ENCODE peak calls at places on chromosome 20, in eight cellular contexts. B is heart left ventricle, T is fibroblast of the aortic adventitia, M is progenitor cell of endocrine pancreas, Q is AG04450, R is natural killer cell, X is dorsolateral prefrontal cortex, E is tibial nerve. W is an unnamed sample.
A peak's percentile ranks its signal among the peaks of the same experiment; 100 is the strongest.

GRCh38 chr20:24934101-24934661 is 14.9 kb upstream of the CST7 start:
- DNase-seq in B (no peak), T (no peak), M (no peak), Q (no peak), R (no peak), X (no peak), E (no peak), W (no peak)

GRCh38 chr20:33703498-33704137 is 16.5 kb downstream of the PXMP4 start:
- DNase-seq in B (no peak), T (no peak), M (no peak), Q (no peak), R (no peak), X (no peak), E (no peak), W (no peak)

GRCh38 chr20:34312024-34312460 is 8.9 kb upstream of the AHCY start:
- DNase-seq in B (no peak), T (no peak), M (no peak), Q (no peak), R (no peak), X (no peak), E (no peak), W (no peak)

GRCh38 chr20:48747840-48748416 is 79.9 kb downstream of the PREX1 start:
- DNase-seq in B (no peak), T (no peak), M (no peak), Q (no peak), R (no peak), X (no peak), E (no peak), W (no peak)

GRCh38 chr20:33910056-33910455 is 83.7 kb upstream of the RALY start:
- DNase-seq in B (no peak), T (peak; percentile 92), M (no peak), Q (no peak), R (no peak), X (no peak), E (no peak), W (no peak)

GRCh38 chr20:4160761-4161305 is 145.5 kb upstream of the RNF24 start:
- DNase-seq in B (peak; percentile 46), T (peak; percentile 43), M (no peak), Q (no peak), R (no peak), X (peak; percentile 55), E (peak; percentile 38), W (no peak)

GRCh38 chr20:26167499-26167898 is 470.8 kb upstream of the ZNF337 start:
- DNase-seq in B (no peak), T (peak; percentile 51), M (no peak), Q (no peak), R (no peak), X (no peak), E (no peak), W (no peak)

GRCh38 chr20:30892704-30893345 is 364.6 kb upstream of the DEFB115 start:
- DNase-seq in B (no peak), T (no peak), M (no peak), Q (no peak), R (no peak), X (no peak), E (no peak), W (no peak)

GRCh38 chr20:60254901-60255411 is 296.7 kb downstream of the CDH26 start:
- DNase-seq in B (no peak), T (peak; percentile 84), M (no peak), Q (peak; percentile 11), R (no peak), X (no peak), E (no peak), W (peak; percentile 20)

GRCh38 chr20:52204136-52204535 is 12.6 kb upstream of the ZFP64 start:
- DNase-seq in B (no peak), T (no peak), M (no peak), Q (no peak), R (no peak), X (no peak), E (no peak), W (no peak)

GRCh38 chr20:35796556-35796955 is 24.7 kb downstream of the PHF20 start:
- DNase-seq in B (no peak), T (no peak), M (no peak), Q (no peak), R (no peak), X (no peak), E (no peak), W (no peak)

GRCh38 chr20:20466341-20466879 is 98.5 kb downstream of the INSM1 start:
- DNase-seq in B (no peak), T (peak; percentile 92), M (no peak), Q (no peak), R (no peak), X (no peak), E (no peak), W (no peak)

GRCh38 chr20:6562111-6562510 is 205.4 kb upstream of the BMP2 start:
- DNase-seq in B (no peak), T (peak; percentile 63), M (no peak), Q (no peak), R (no peak), X (no peak), E (no peak), W (no peak)

GRCh38 chr20:47316776-47317126 is 39.7 kb downstream of the ZMYND8 start:
- DNase-seq in B (no peak), T (no peak), M (no peak), Q (no peak), R (no peak), X (no peak), E (no peak), W (no peak)

GRCh38 chr20:8983478-8984345 is 85.2 kb upstream of the PLCB4 start:
- DNase-seq in B (no peak), T (no peak), M (no peak), Q (no peak), R (no peak), X (no peak), E (no peak), W (no peak)

GRCh38 chr20:35828916-35829315 is 57.1 kb downstream of the PHF20 start:
- DNase-seq in B (no peak), T (no peak), M (no peak), Q (no peak), R (no peak), X (no peak), E (no peak), W (no peak)

GRCh38 chr20:49455691-49456090 is 26.8 kb downstream of the KCNB1 start:
- DNase-seq in B (no peak), T (no peak), M (no peak), Q (no peak), R (no peak), X (no peak), E (no peak), W (no peak)

GRCh38 chr20:38640486-38640885 is 38.9 kb downstream of the ARHGAP40 start:
- DNase-seq in B (no peak), T (no peak), M (no peak), Q (no peak), R (no peak), X (no peak), E (no peak), W (no peak)
- TF ChIP-seq CTCF in B (no peak), T (no peak), M (no peak), Q (no peak), R (no peak), X (no peak), E (no peak), W (no peak)

GRCh38 chr20:21510995-21511394 is 2.9 kb downstream of the NKX2-2 start:
- DNase-seq in B (no peak), T (no peak), M (no peak), Q (no peak), R (no peak), X (no peak), E (no peak), W (no peak)

GRCh38 chr20:21509079-21509596 is 4.7 kb downstream of the NKX2-2 start:
- DNase-seq in B (no peak), T (no peak), M (no peak), Q (no peak), R (no peak), X (no peak), E (no peak), W (no peak)

GRCh38 chr20:21508230-21509078 is 5.4 kb downstream of the NKX2-2 start:
- DNase-seq in B (no peak), T (no peak), M (no peak), Q (no peak), R (no peak), X (no peak), E (no peak), W (no peak)

GRCh38 chr20:21510414-21510971 is 3.4 kb downstream of the NKX2-2 start:
- DNase-seq in B (no peak), T (no peak), M (no peak), Q (no peak), R (no peak), X (no peak), E (no peak), W (no peak)

GRCh38 chr20:21509597-21510331 is 4.1 kb downstream of the NKX2-2 start:
- DNase-seq in B (no peak), T (peak; percentile 34), M (no peak), Q (no peak), R (no peak), X (no peak), E (no peak), W (no peak)
- TF ChIP-seq CTCF in B (no peak), T (peak; percentile 14), M (no peak), Q (no peak), R (no peak), X (peak; percentile 21), E (no peak), W (peak; percentile 7)

DNA sequence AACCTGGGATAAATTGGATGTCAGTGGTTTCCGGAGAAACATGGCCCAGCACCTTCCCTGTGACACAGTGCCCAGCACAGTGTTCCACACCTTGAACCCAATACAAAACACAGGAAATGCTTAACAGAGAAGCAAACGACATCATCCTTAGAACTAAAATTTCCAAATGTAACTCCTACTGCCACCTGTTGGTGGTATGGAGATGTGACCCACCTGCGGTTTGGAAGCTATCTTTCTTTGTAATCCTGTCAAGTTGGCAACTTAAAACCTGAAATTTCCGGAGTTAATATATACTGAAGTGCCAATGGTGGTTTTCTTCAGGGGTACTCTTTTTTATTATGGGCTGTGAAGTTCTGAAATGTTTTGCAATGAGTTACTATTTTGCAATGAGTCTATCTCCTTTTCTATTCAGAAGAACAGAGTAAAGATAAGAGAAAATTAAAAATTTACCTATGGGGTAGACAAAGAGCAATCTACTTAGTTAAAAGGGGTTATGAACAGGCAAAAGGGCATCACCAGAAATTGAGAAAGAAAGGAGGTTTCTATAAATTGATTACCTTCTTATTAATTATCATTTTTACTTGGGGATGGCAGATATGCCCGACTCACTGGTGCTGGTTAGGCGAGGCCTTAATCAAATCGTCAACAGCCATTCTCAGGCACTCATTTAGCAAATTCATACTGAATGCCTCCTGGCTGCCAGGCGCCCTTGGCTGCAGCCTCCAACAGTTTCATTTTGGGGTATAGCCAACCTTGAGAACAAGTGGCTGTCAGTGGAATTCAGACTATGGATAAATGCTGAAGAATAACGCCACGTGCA is 658.6 kb downstream of the PTPRT start:
- DNase-seq in B (no peak), T (peak; percentile 0), M (no peak), Q (no peak), R (no peak), X (no peak), E (no peak), W (peak; percentile 4)
- TF ChIP-seq CTCF in B (peak; percentile 54), T (peak; percentile 7), M (peak; percentile 76), Q (no peak), R (no peak), X (peak; percentile 70), E (peak; percentile 42), W (peak; percentile 64)

DNA sequence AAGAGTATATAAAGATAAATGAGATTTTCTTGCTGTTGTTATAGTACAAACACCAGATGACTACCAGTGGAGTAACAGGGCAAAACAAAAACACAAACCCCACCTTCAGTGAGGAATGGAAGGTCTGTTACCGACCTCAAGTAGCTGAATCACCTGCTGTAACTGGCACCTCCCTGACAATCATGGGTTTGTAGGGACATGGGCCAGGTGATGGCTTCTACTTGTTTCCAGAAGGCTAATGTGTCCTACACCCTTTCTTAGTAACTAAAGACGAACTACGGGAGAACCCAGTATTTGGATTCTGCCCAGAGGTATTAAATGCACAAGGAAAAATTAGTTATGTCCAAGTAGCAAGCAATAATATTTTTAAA is 26.8 kb downstream of the SNX5 start:
- DNase-seq in B (no peak), T (no peak), M (no peak), Q (no peak), R (no peak), X (no peak), E (no peak), W (no peak)
- TF ChIP-seq CTCF in B (no peak), T (no peak), M (no peak), Q (no peak), R (no peak), X (no peak), E (no peak), W (no peak)

W was measured in epithelial cell of proximal tubule.